ENCODE peak calls at places on chromosomes 6 and 20, in ten cellular contexts. S is C1 segment of cervical spinal cord; C is cardiac fibroblast; F is EH; L is Caki2; I is mucosa of descending colon; W is naive thymus-derived CD4-positive, alpha-beta T cell; H is HFFc6; V is AG08396; X is ascending aorta. Q is an unnamed sample.

GRCh38 chr20:11246251-11246775 is 572.5 kb upstream of the JAG1 start:
- DNase-seq in H (no peak), W (no peak), X (no peak), S (no peak), L (no peak), I (no peak), F (no peak), C (no peak), V (no peak), Q (no peak)

GRCh38 chr6:15330174-15330934 is 84.5 kb downstream of the JARID2 start:
- DNase-seq in W (no peak), I (no peak), F (peak; percentile 44), X (no peak), H (peak; percentile 40), V (no peak), S (no peak), L (no peak), C (peak; percentile 80), Q (no peak)

GRCh38 chr6:169983651-169984050 is 232.2 kb downstream of the ERMARD start:
- DNase-seq in F (no peak), X (no peak), V (no peak), H (no peak), S (no peak), I (no peak), W (no peak), L (no peak), C (no peak), Q (no peak)

GRCh38 chr6:170188571-170189001 is 102.3 kb downstream of the DLL1 start:
- DNase-seq in W (no peak), F (no peak), H (no peak), X (no peak), S (no peak), I (no peak), L (no peak), C (no peak), V (no peak), Q (peak; percentile 4)

GRCh38 chr6:90643366-90643765 is 56.5 kb upstream of the MAP3K7 start:
- DNase-seq in S (no peak), I (no peak), X (no peak), L (no peak), F (no peak), H (no peak), V (no peak), C (no peak), W (no peak), Q (no peak)

GRCh38 chr20:49937023-49937929 is 1.1 kb downstream of the RNF114 start:
- DNase-seq in H (no peak), C (no peak), V (no peak), X (no peak), L (no peak), F (no peak), S (no peak), W (no peak), I (peak; percentile 65), Q (peak; percentile 67)

GRCh38 chr6:20800229-20800628 is 266.0 kb downstream of the CDKAL1 start:
- DNase-seq in C (no peak), L (no peak), X (no peak), W (no peak), S (no peak), F (no peak), H (no peak), I (no peak), V (no peak), Q (no peak)

GRCh38 chr6:139473239-139473701 is 98.8 kb upstream of the CITED2 start:
- DNase-seq in I (no peak), W (no peak), S (no peak), F (peak; percentile 66), L (no peak), C (no peak), H (no peak), V (peak; percentile 8), X (no peak), Q (no peak)

GRCh38 chr6:135195045-135195444 is 13.9 kb downstream of the MYB start:
- DNase-seq in C (no peak), L (no peak), V (no peak), F (no peak), W (no peak), X (no peak), I (no peak), S (no peak), H (no peak), Q (no peak)